ENCODE peak calls at places on chromosomes 7 and 10, in nine cellular contexts. D is M059J; O is AG09309; B is tibial nerve; J is T-cell; S is activated CD4-positive, alpha-beta T cell treated with anti-CD3 and anti-CD28 coated beads, Interleukin-2, amount 50 U/mL, for 24 hours; U is hepatocyte; E is SW480; V is activated gamma-delta T cell treated with anti-CD3 and anti-CD28 coated beads, Interleukin-2, amount 50 U/mL, for 16 hours. F is an unnamed sample.

GRCh38 chr7:124940306-124940705 is 10.7 kb upstream of the POT1 start:
- DNase-seq in D (peak), O (no peak), B (no peak), J (no peak), S (no peak), U (no peak), E (no peak), V (no peak), F (no peak)

GRCh38 chr10:79092292-79092896 is 23.6 kb downstream of the ZMIZ1 start:
- DNase-seq in D (no peak), O (no peak), B (no peak), J (no peak), S (no peak), U (no peak), E (no peak), V (no peak), F (no peak)

GRCh38 chr7:119090851-119091250 is 866.3 kb downstream of the ANKRD7 start:
- DNase-seq in D (no peak), O (no peak), B (no peak), J (no peak), S (no peak), U (peak), E (no peak), V (no peak), F (no peak)

GRCh38 chr10:59279476-59279875 is 82.9 kb downstream of the FAM13C start:
- DNase-seq in D (no peak), O (no peak), B (no peak), J (no peak), S (no peak), U (no peak), E (no peak), V (no peak), F (no peak)

GRCh38 chr7:157476654-157477549 is 140.1 kb downstream of the DNAJB6 start:
- DNase-seq in D (no peak), O (no peak), B (no peak), J (no peak), S (no peak), U (no peak), E (no peak), V (no peak), F (no peak)

GRCh38 chr7:94444808-94445207 is 50.1 kb downstream of the COL1A2 start:
- DNase-seq in D (no peak), O (no peak), B (no peak), J (no peak), S (no peak), U (no peak), E (no peak), V (no peak), F (no peak)

GRCh38 chr7:44801890-44802289 is 5.4 kb downstream of the PPIA start:
- DNase-seq in D (peak), O (no peak), B (no peak), J (no peak), S (no peak), U (no peak), E (no peak), V (no peak), F (no peak)

GRCh38 chr10:10852464-10852863 is 165.2 kb upstream of the CELF2 start:
- DNase-seq in D (no peak), O (no peak), B (no peak), J (no peak), S (no peak), U (no peak), E (no peak), V (no peak), F (no peak)

GRCh38 chr10:63588436-63589180 is 67.4 kb downstream of the REEP3 start:
- DNase-seq in D (peak), O (no peak), B (no peak), J (no peak), S (no peak), U (peak), E (no peak), V (no peak), F (no peak)

GRCh38 chr7:2461268-2462026 is 14.8 kb downstream of the GRIFIN start:
- DNase-seq in D (no peak), O (no peak), B (no peak), J (no peak), S (no peak), U (no peak), E (no peak), V (no peak), F (no peak)

F was measured in GOT3.